ENCODE peak calls at places on chromosomes 12 and 14, in six cellular contexts. N is SK-N-SH; H is naive thymus-derived CD8-positive, alpha-beta T cell; K is heart left ventricle; L is endodermal cell; Z is iPS-NIHi11. W is an unnamed sample.

GRCh38 chr14:54200726-54201125 is 196.1 kb upstream of the CDKN3 start:
- DNase-seq in N (no peak), H (no peak), K (no peak), L (no peak), Z (no peak), W (no peak)

GRCh38 chr12:118537481-118537917 is 161.1 kb downstream of the SUDS3 start:
- DNase-seq in N (no peak), H (no peak), K (peak; percentile 37), L (no peak), Z (peak; percentile 27), W (peak; percentile 62)

GRCh38 chr12:65510584-65511050 is 232.1 kb downstream of the MSRB3 start:
- DNase-seq in N (no peak), H (no peak), K (peak; percentile 38), L (peak; percentile 89), Z (peak; percentile 78), W (peak; percentile 80)

GRCh38 chr12:10307630-10308029 is at the start of gene KLRD1:
- DNase-seq in N (no peak), H (no peak), K (no peak), L (no peak), Z (no peak), W (no peak)

GRCh38 chr14:61950340-61950739 is 188.1 kb downstream of the SNAPC1 start:
- DNase-seq in N (peak; percentile 74), H (no peak), K (no peak), L (no peak), Z (no peak), W (no peak)

GRCh38 chr12:56103066-56103711 is 1.2 kb upstream of the PA2G4 start:
- DNase-seq in N (no peak), H (peak; percentile 65), K (no peak), L (no peak), Z (no peak), W (no peak)

GRCh38 chr14:103697601-103698379 is 17.5 kb downstream of the XRCC3 start:
- DNase-seq in N (no peak), H (no peak), K (no peak), L (no peak), Z (no peak), W (no peak)

GRCh38 chr14:51319181-51319597 is 79.1 kb downstream of the TMX1 start:
- DNase-seq in N (no peak), H (no peak), K (no peak), L (no peak), Z (no peak), W (no peak)

GRCh38 chr14:50083467-50084337 is 32.7 kb downstream of the VCPKMT start:
- DNase-seq in N (no peak), H (no peak), K (no peak), L (no peak), Z (no peak), W (no peak)

GRCh38 chr12:32535260-32535999 is 136.1 kb downstream of the FGD4 start:
- DNase-seq in N (peak; percentile 81), H (no peak), K (peak; percentile 86), L (peak; percentile 69), Z (peak; percentile 70), W (peak; percentile 57)

GRCh38 chr14:101564444-101564776 is 3.1 kb downstream of the DIO3 start:
- DNase-seq in N (no peak), H (no peak), K (no peak), L (no peak), Z (no peak), W (no peak)

GRCh38 chr14:71319646-71320045 is 412.4 kb downstream of the PCNX1 start:
- DNase-seq in N (peak; percentile 22), H (no peak), K (no peak), L (no peak), Z (peak; percentile 18), W (peak; percentile 26)

GRCh38 chr14:34085695-34086094 is 134.8 kb upstream of the EGLN3 start:
- DNase-seq in N (no peak), H (no peak), K (no peak), L (no peak), Z (no peak), W (no peak)

GRCh38 chr12:46701356-46701755 is 124.4 kb downstream of the SLC38A4 start:
- DNase-seq in N (no peak), H (no peak), K (no peak), L (no peak), Z (peak; percentile 23), W (no peak)

GRCh38 chr14:104979758-104980591 is 1.8 kb upstream of the AHNAK2 start:
- DNase-seq in N (peak; percentile 81), H (no peak), K (no peak), L (peak; percentile 48), Z (no peak), W (no peak)

GRCh38 chr14:100587248-100587762 is at the start of gene BEGAIN:
- DNase-seq in N (peak; percentile 55), H (no peak), K (no peak), L (peak; percentile 53), Z (peak; percentile 91), W (peak; percentile 38)

GRCh38 chr14:105388976-105389375 is 9.4 kb upstream of the TEX22 start:
- DNase-seq in N (no peak), H (no peak), K (no peak), L (no peak), Z (no peak), W (no peak)

GRCh38 chr14:90837355-90837754 is 21.1 kb upstream of the TTC7B start:
- DNase-seq in N (no peak), H (no peak), K (no peak), L (no peak), Z (no peak), W (no peak)

GRCh38 chr12:91958816-91959215 is 186.8 kb downstream of the BTG1 start:
- DNase-seq in N (no peak), H (no peak), K (no peak), L (no peak), Z (no peak), W (no peak)

GRCh38 chr14:77103475-77103874 is 5.4 kb downstream of the CIPC start:
- DNase-seq in N (no peak), H (no peak), K (no peak), L (no peak), Z (no peak), W (no peak)

GRCh38 chr12:67433393-67434175 is 164.4 kb downstream of the CAND1 start:
- DNase-seq in N (no peak), H (no peak), K (no peak), L (no peak), Z (no peak), W (no peak)

GRCh38 chr12:67647547-67648305 is 819 bp upstream of the DYRK2 start:
- DNase-seq in N (peak; percentile 80), H (peak; percentile 73), K (peak; percentile 82), L (peak; percentile 94), Z (peak; percentile 85), W (peak; percentile 92)

GRCh38 chr12:10001141-10001778 is 2.3 kb upstream of the CLEC1B start:
- DNase-seq in N (no peak), H (no peak), K (no peak), L (no peak), Z (no peak), W (no peak)

GRCh38 chr12:26112703-26113147 is 12.1 kb downstream of the BHLHE41 start:
- DNase-seq in N (no peak), H (no peak), K (no peak), L (peak; percentile 84), Z (no peak), W (peak; percentile 80)

GRCh38 chr12:108511633-108512540 is 3.2 kb upstream of the FICD start:
- DNase-seq in N (peak; percentile 63), H (peak; percentile 77), K (peak; percentile 59), L (peak; percentile 95), Z (peak; percentile 75), W (peak; percentile 93)

GRCh38 chr12:59004466-59004865 is 84.2 kb upstream of the LRIG3 start:
- DNase-seq in N (no peak), H (no peak), K (no peak), L (no peak), Z (no peak), W (no peak)

GRCh38 chr12:66066071-66066928 is 64.2 kb downstream of the LLPH start:
- DNase-seq in N (no peak), H (peak; percentile 57), K (no peak), L (peak; percentile 60), Z (peak; percentile 24), W (no peak)

GRCh38 chr14:105137481-105138020 is 31.0 kb downstream of the JAG2 start:
- DNase-seq in N (no peak), H (no peak), K (no peak), L (peak; percentile 51), Z (no peak), W (no peak)

GRCh38 chr12:94873368-94874085 is 130.0 kb downstream of the NDUFA12 start:
- DNase-seq in N (peak; percentile 89), H (no peak), K (peak; percentile 21), L (peak; percentile 80), Z (peak; percentile 86), W (peak; percentile 73)

GRCh38 chr12:2335109-2335508 is 282.3 kb downstream of the CACNA1C start:
- DNase-seq in N (no peak), H (no peak), K (no peak), L (no peak), Z (no peak), W (no peak)

GRCh38 chr14:70822706-70823185 is 13.4 kb upstream of the MAP3K9 start:
- DNase-seq in N (peak; percentile 79), H (no peak), K (peak; percentile 32), L (peak; percentile 94), Z (peak; percentile 84), W (peak; percentile 96)

GRCh38 chr14:49900973-49901372 is 8.1 kb downstream of the ARF6 start:
- DNase-seq in N (no peak), H (no peak), K (no peak), L (no peak), Z (no peak), W (no peak)

GRCh38 chr12:38101753-38102152 is 214.8 kb upstream of the ALG10B start:
- DNase-seq in N (no peak), H (no peak), K (no peak), L (no peak), Z (no peak), W (no peak)

W was measured in GM23338.